ENCODE peak calls at places on chromosomes 7 and 10, in seven cellular contexts. F is cardiac fibroblast, S is fibroblast of mammary gland, C is GM20000, R is B cell, I is pancreas, V is AG09309. Q is an unnamed sample.
A peak's percentile ranks its signal among the peaks of the same experiment; 100 is the strongest.

GRCh38 chr7:112416127-112416526 is 34.1 kb upstream of the IFRD1 start:
- DNase-seq in F (peak; percentile 58), C (no peak), R (no peak), S (peak; percentile 34), V (no peak), I (no peak), Q (no peak)

GRCh38 chr10:33274096-33274785 is 60.2 kb downstream of the NRP1 start:
- DNase-seq in F (no peak), I (no peak), R (no peak), C (no peak), S (peak; percentile 34), V (no peak), Q (no peak)

GRCh38 chr7:22814261-22815208 is 8.1 kb downstream of the TOMM7 start:
- DNase-seq in V (no peak), I (no peak), F (peak; percentile 52), C (no peak), R (no peak), S (peak; percentile 72), Q (peak; percentile 17)

GRCh38 chr7:130242198-130243014 is 24.3 kb upstream of the CPA2 start:
- DNase-seq in S (peak; percentile 35), I (peak; percentile 63), C (peak; percentile 68), F (peak; percentile 73), V (no peak), R (no peak), Q (peak; percentile 85)

GRCh38 chr7:157129200-157129599 is 9.5 kb upstream of the UBE3C start:
- DNase-seq in C (no peak), V (no peak), R (no peak), S (no peak), F (no peak), I (no peak), Q (no peak)

GRCh38 chr10:36703179-36703578 is 422.2 kb upstream of the ANKRD30A start:
- DNase-seq in R (no peak), V (no peak), I (no peak), C (no peak), F (no peak), S (no peak), Q (no peak)

GRCh38 chr7:7177044-7177517 is 5.3 kb upstream of the C1GALT1 start:
- DNase-seq in F (peak; percentile 95), R (no peak), C (no peak), S (peak; percentile 83), V (peak; percentile 38), I (no peak), Q (peak; percentile 95)

GRCh38 chr10:63150745-63151144 is 17.6 kb downstream of the NRBF2 start:
- DNase-seq in S (no peak), F (no peak), C (no peak), I (no peak), R (no peak), V (no peak), Q (no peak)

GRCh38 chr10:43113201-43113893 is 24.9 kb upstream of the CSGALNACT2 start:
- DNase-seq in F (no peak), V (no peak), C (no peak), I (peak; percentile 9), S (no peak), R (no peak), Q (no peak)

GRCh38 chr10:132961864-132962622 is 19.7 kb upstream of the CFAP46 start:
- DNase-seq in C (peak; percentile 83), S (peak; percentile 76), V (peak; percentile 13), I (peak; percentile 71), F (peak; percentile 79), R (peak; percentile 63), Q (peak; percentile 43)

GRCh38 chr7:117110480-117111315 is 157.4 kb downstream of the ST7 start:
- DNase-seq in C (peak; percentile 67), V (no peak), R (peak; percentile 66), I (no peak), S (no peak), F (no peak), Q (no peak)

GRCh38 chr7:23928391-23928790 is 218.4 kb downstream of the STK31 start:
- DNase-seq in S (no peak), V (no peak), R (no peak), F (no peak), I (no peak), C (no peak), Q (no peak)

GRCh38 chr10:49298990-49299815 is at the start of gene C10orf71:
- DNase-seq in S (no peak), C (no peak), I (peak; percentile 37), F (no peak), R (no peak), V (no peak), Q (no peak)

GRCh38 chr7:69018200-69018599 is 580.1 kb upstream of the AUTS2 start:
- DNase-seq in V (no peak), S (no peak), C (no peak), F (no peak), R (no peak), I (no peak), Q (no peak)

GRCh38 chr7:148699024-148699771 is 495 bp downstream of the CUL1 start:
- DNase-seq in R (peak; percentile 69), I (peak; percentile 66), V (no peak), F (peak; percentile 58), C (peak; percentile 73), S (peak; percentile 57), Q (peak; percentile 68)

GRCh38 chr7:100013328-100013676 is 2.1 kb upstream of the ZKSCAN1 start:
- DNase-seq in C (no peak), V (no peak), R (no peak), I (no peak), S (no peak), F (no peak), Q (peak; percentile 78)

GRCh38 chr10:102564209-102564834 is 60.5 kb downstream of the SUFU start:
- DNase-seq in C (peak; percentile 47), F (no peak), R (no peak), I (no peak), S (no peak), V (no peak), Q (no peak)

GRCh38 chr10:3037182-3037581 is 30.2 kb upstream of the PFKP start:
- DNase-seq in S (no peak), I (no peak), R (no peak), V (no peak), C (no peak), F (no peak), Q (no peak)

GRCh38 chr7:105396566-105396965 is 7.8 kb upstream of the SRPK2 start:
- DNase-seq in R (no peak), F (no peak), I (no peak), C (no peak), V (no peak), S (no peak), Q (no peak)

GRCh38 chr10:29635711-29636144 is 957 bp upstream of the SVIL start:
- DNase-seq in S (peak; percentile 42), V (no peak), I (no peak), R (no peak), F (peak; percentile 61), C (no peak), Q (no peak)

GRCh38 chr10:10826125-10826524 is 191.5 kb upstream of the CELF2 start:
- DNase-seq in C (no peak), F (peak; percentile 97), R (no peak), V (peak; percentile 87), S (peak; percentile 98), I (no peak), Q (peak; percentile 68)

GRCh38 chr10:122461729-122462532 is 578 bp downstream of the HTRA1 start:
- DNase-seq in F (peak; percentile 16), S (no peak), V (no peak), R (no peak), C (no peak), I (peak; percentile 66), Q (peak; percentile 58)

GRCh38 chr7:15503603-15504280 is 58.1 kb downstream of the AGMO start:
- DNase-seq in C (no peak), V (no peak), I (no peak), R (no peak), F (peak; percentile 74), S (peak; percentile 34), Q (peak; percentile 14)
- TF ChIP-seq CTCF in C (no peak), V (peak; percentile 28), I (no peak), R (no peak), F (peak; percentile 14), S (peak; percentile 12), Q (no peak)

GRCh38 chr7:142585425-142585824 is 163.8 kb upstream of the PRSS1 start:
- DNase-seq in V (no peak), S (no peak), I (no peak), C (no peak), F (no peak), R (no peak), Q (no peak)
- TF ChIP-seq CTCF in V (peak; percentile 45), S (peak; percentile 19), I (no peak), C (peak; percentile 5), F (no peak), R (no peak), Q (no peak)

GRCh38 chr7:139509535-139509934 is 13.9 kb upstream of the CLEC2L start:
- DNase-seq in S (no peak), I (no peak), F (no peak), V (no peak), C (no peak), R (no peak), Q (no peak)

GRCh38 chr7:139502226-139502625 is 18.8 kb upstream of the KLRG2 start:
- DNase-seq in R (no peak), S (no peak), V (no peak), I (no peak), F (no peak), C (no peak), Q (no peak)

GRCh38 chr7:139500770-139501138 is 17.3 kb upstream of the KLRG2 start:
- DNase-seq in V (no peak), C (no peak), I (no peak), S (no peak), R (no peak), F (no peak), Q (no peak)

DNA sequence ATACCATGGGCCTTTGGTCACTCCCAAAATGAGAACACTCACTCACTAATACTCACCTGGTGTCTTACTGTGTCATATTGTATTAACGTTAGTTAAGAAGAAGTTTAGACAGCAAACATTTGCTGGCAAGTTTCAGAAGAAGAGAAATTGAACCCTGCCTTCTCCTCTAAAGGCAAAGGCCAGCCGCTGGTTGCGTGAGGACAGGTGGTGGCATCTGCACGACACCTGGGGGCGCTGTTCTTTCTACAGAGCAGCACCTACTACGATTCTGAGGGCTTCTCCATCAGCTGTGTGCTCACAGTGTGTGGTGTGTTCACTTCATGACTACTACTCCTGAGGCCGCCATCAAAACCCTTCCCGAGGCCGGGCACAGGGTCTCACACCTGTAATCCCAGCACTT is 17.9 kb upstream of the CLEC2L start:
- DNase-seq in V (no peak), C (no peak), I (no peak), S (peak; percentile 17), R (no peak), F (peak; percentile 22), Q (peak; percentile 18)
- TF ChIP-seq CTCF in V (peak; percentile 29), C (no peak), I (no peak), S (peak; percentile 23), R (no peak), F (peak; percentile 39), Q (peak; percentile 22)

GRCh38 chr10:98303569-98303968 is 35.6 kb upstream of the LOXL4 start:
- DNase-seq in V (no peak), S (no peak), I (no peak), R (no peak), F (no peak), C (no peak), Q (no peak)

GRCh38 chr10:98300526-98300925 is 32.5 kb upstream of the LOXL4 start:
- DNase-seq in F (no peak), V (no peak), I (no peak), R (peak; percentile 3), C (no peak), S (no peak), Q (no peak)

GRCh38 chr10:98302711-98303365 is 34.8 kb upstream of the LOXL4 start:
- DNase-seq in S (no peak), R (no peak), V (no peak), F (peak; percentile 11), C (no peak), I (no peak), Q (no peak)

GRCh38 chr10:98299341-98299740 is 31.3 kb upstream of the LOXL4 start:
- DNase-seq in I (no peak), F (peak; percentile 18), S (peak; percentile 30), R (peak; percentile 7), C (no peak), V (no peak), Q (peak; percentile 33)

GRCh38 chr10:98301664-98302319 is 33.8 kb upstream of the LOXL4 start:
- DNase-seq in V (no peak), C (no peak), F (no peak), I (no peak), R (no peak), S (no peak), Q (no peak)
- TF ChIP-seq CTCF in V (no peak), C (no peak), F (no peak), I (no peak), R (no peak), S (no peak), Q (no peak)